ENCODE peak calls at places on chromosomes 12 and 14, in four cellular contexts. One of them, this sample, is unnamed.

GRCh38 chr12:114926341-114926740 is 242.4 kb upstream of the TBX3 start:
- ATAC-seq in IMR-90: no peak
- ATAC-seq in upper lobe of left lung: no peak
- ATAC-seq in natural killer cell: no peak
- ATAC-seq in this sample: no peak

GRCh38 chr12:77204055-77204454 is 138.7 kb upstream of the E2F7 start:
- ATAC-seq in natural killer cell: no peak
- ATAC-seq in IMR-90: no peak
- ATAC-seq in upper lobe of left lung: no peak
- ATAC-seq in this sample: no peak

GRCh38 chr12:69595689-69596088 is 10.4 kb downstream of the CCT2 start:
- ATAC-seq in upper lobe of left lung: no peak
- ATAC-seq in natural killer cell: no peak
- ATAC-seq in IMR-90: no peak
- ATAC-seq in this sample: no peak

GRCh38 chr12:46801293-46801692 is 24.5 kb downstream of the SLC38A4 start:
- ATAC-seq in natural killer cell: no peak
- ATAC-seq in IMR-90: no peak
- ATAC-seq in upper lobe of left lung: no peak
- ATAC-seq in this sample: no peak

GRCh38 chr12:56257491-56258067 is 605 bp downstream of the ANKRD52 start:
- ATAC-seq in upper lobe of left lung: peak; percentile 38
- ATAC-seq in natural killer cell: no peak
- ATAC-seq in IMR-90: peak; percentile 19
- ATAC-seq in this sample: peak; percentile 56

GRCh38 chr14:67420102-67420739 is 8.3 kb upstream of the PLEK2 start:
- ATAC-seq in natural killer cell: peak; percentile 37
- ATAC-seq in upper lobe of left lung: no peak
- ATAC-seq in IMR-90: no peak
- ATAC-seq in this sample: no peak

GRCh38 chr12:20656600-20656999 is 38.5 kb upstream of the SLCO1C1 start:
- ATAC-seq in upper lobe of left lung: no peak
- ATAC-seq in natural killer cell: no peak
- ATAC-seq in IMR-90: no peak
- ATAC-seq in this sample: no peak

GRCh38 chr12:20154060-20154459 is 214.3 kb upstream of the PDE3A start:
- ATAC-seq in upper lobe of left lung: no peak
- ATAC-seq in IMR-90: no peak
- ATAC-seq in natural killer cell: no peak
- ATAC-seq in this sample: no peak

GRCh38 chr12:9276990-9277389 is 68.8 kb upstream of the PZP start:
- ATAC-seq in IMR-90: no peak
- ATAC-seq in natural killer cell: no peak
- ATAC-seq in upper lobe of left lung: no peak
- ATAC-seq in this sample: no peak

GRCh38 chr14:96184737-96185136 is 19.9 kb upstream of the BDKRB2 start:
- ATAC-seq in natural killer cell: no peak
- ATAC-seq in IMR-90: peak; percentile 21
- ATAC-seq in upper lobe of left lung: peak; percentile 35
- ATAC-seq in this sample: no peak

GRCh38 chr14:97820781-97821180 is 1023.6 kb downstream of the VRK1 start:
- ATAC-seq in IMR-90: no peak
- ATAC-seq in upper lobe of left lung: no peak
- ATAC-seq in natural killer cell: no peak
- ATAC-seq in this sample: no peak

GRCh38 chr12:28413455-28414109 is 223.3 kb downstream of the CCDC91 start:
- ATAC-seq in upper lobe of left lung: no peak
- ATAC-seq in IMR-90: no peak
- ATAC-seq in natural killer cell: no peak
- ATAC-seq in this sample: no peak

GRCh38 chr14:21796912-21797311 is 123.3 kb upstream of the OR4E1 start:
- ATAC-seq in upper lobe of left lung: no peak
- ATAC-seq in IMR-90: no peak
- ATAC-seq in natural killer cell: no peak
- ATAC-seq in this sample: no peak

GRCh38 chr14:20848955-20849570 is 42.1 kb upstream of the RNASE3 start:
- ATAC-seq in upper lobe of left lung: peak; percentile 36
- ATAC-seq in natural killer cell: no peak
- ATAC-seq in IMR-90: no peak
- ATAC-seq in this sample: no peak

GRCh38 chr14:80606347-80606772 is 335.2 kb downstream of the CEP128 start:
- ATAC-seq in upper lobe of left lung: peak; percentile 62
- ATAC-seq in IMR-90: peak; percentile 53
- ATAC-seq in natural killer cell: no peak
- ATAC-seq in this sample: no peak

GRCh38 chr14:102953100-102953499 is 30.6 kb downstream of the AMN start:
- ATAC-seq in upper lobe of left lung: no peak
- ATAC-seq in IMR-90: no peak
- ATAC-seq in natural killer cell: no peak
- ATAC-seq in this sample: no peak

GRCh38 chr14:53273671-53274072 is 120.5 kb upstream of the DDHD1 start:
- ATAC-seq in natural killer cell: no peak
- ATAC-seq in IMR-90: no peak
- ATAC-seq in upper lobe of left lung: peak; percentile 78
- ATAC-seq in this sample: no peak

GRCh38 chr14:67674139-67674479 is 323 bp downstream of the VTI1B start:
- ATAC-seq in IMR-90: peak; percentile 82
- ATAC-seq in upper lobe of left lung: peak; percentile 89
- ATAC-seq in natural killer cell: peak; percentile 45
- ATAC-seq in this sample: peak; percentile 69

GRCh38 chr12:55912908-55913307 is 14.8 kb downstream of the PYM1 start:
- ATAC-seq in IMR-90: no peak
- ATAC-seq in upper lobe of left lung: no peak
- ATAC-seq in natural killer cell: no peak
- ATAC-seq in this sample: no peak

GRCh38 chr12:28998662-28999120 is 150.4 kb upstream of the FAR2 start:
- ATAC-seq in upper lobe of left lung: peak; percentile 66
- ATAC-seq in IMR-90: peak; percentile 88
- ATAC-seq in natural killer cell: no peak
- ATAC-seq in this sample: no peak

GRCh38 chr14:93947282-93947681 is 20.1 kb downstream of the FAM181A start:
- ATAC-seq in IMR-90: no peak
- ATAC-seq in upper lobe of left lung: no peak
- ATAC-seq in natural killer cell: no peak
- ATAC-seq in this sample: no peak

GRCh38 chr12:122947352-122947792 is 18.9 kb downstream of the ABCB9 start:
- ATAC-seq in upper lobe of left lung: peak; percentile 38
- ATAC-seq in IMR-90: no peak
- ATAC-seq in natural killer cell: no peak
- ATAC-seq in this sample: peak; percentile 50

GRCh38 chr12:22271036-22271435 is 63.5 kb downstream of the ST8SIA1 start:
- ATAC-seq in natural killer cell: no peak
- ATAC-seq in upper lobe of left lung: peak; percentile 38
- ATAC-seq in IMR-90: peak; percentile 38
- ATAC-seq in this sample: no peak

GRCh38 chr14:24162083-24162482 is 1.0 kb downstream of the IRF9 start:
- ATAC-seq in upper lobe of left lung: no peak
- ATAC-seq in IMR-90: no peak
- ATAC-seq in natural killer cell: no peak
- ATAC-seq in this sample: no peak

GRCh38 chr14:73623504-73623903 is 11.2 kb downstream of the ACOT6 start:
- ATAC-seq in IMR-90: no peak
- ATAC-seq in upper lobe of left lung: no peak
- ATAC-seq in natural killer cell: no peak
- ATAC-seq in this sample: no peak

GRCh38 chr12:130127909-130128763 is 34.1 kb upstream of the FZD10 start:
- ATAC-seq in IMR-90: no peak
- ATAC-seq in upper lobe of left lung: peak; percentile 72
- ATAC-seq in natural killer cell: no peak
- ATAC-seq in this sample: no peak

GRCh38 chr14:53452005-53452678 is 299.0 kb upstream of the DDHD1 start:
- ATAC-seq in upper lobe of left lung: no peak
- ATAC-seq in IMR-90: no peak
- ATAC-seq in natural killer cell: no peak
- ATAC-seq in this sample: peak; percentile 36

GRCh38 chr14:59852350-59852749 is 18.2 kb downstream of the RTN1 start:
- ATAC-seq in natural killer cell: no peak
- ATAC-seq in upper lobe of left lung: no peak
- ATAC-seq in IMR-90: no peak
- ATAC-seq in this sample: no peak

GRCh38 chr12:106892075-106892474 is 63.6 kb upstream of the TMEM263 start:
- ATAC-seq in IMR-90: no peak
- ATAC-seq in natural killer cell: no peak
- ATAC-seq in upper lobe of left lung: no peak
- ATAC-seq in this sample: no peak

GRCh38 chr14:103700753-103701490 is 14.3 kb downstream of the XRCC3 start:
- ATAC-seq in upper lobe of left lung: no peak
- ATAC-seq in natural killer cell: no peak
- ATAC-seq in IMR-90: no peak
- ATAC-seq in this sample: no peak

GRCh38 chr14:96221841-96222240 is 17.2 kb downstream of the BDKRB2 start:
- ATAC-seq in upper lobe of left lung: no peak
- ATAC-seq in IMR-90: no peak
- ATAC-seq in natural killer cell: no peak
- ATAC-seq in this sample: no peak

GRCh38 chr14:67441672-67442071 is 29.7 kb upstream of the PLEK2 start:
- ATAC-seq in natural killer cell: no peak
- ATAC-seq in IMR-90: no peak
- ATAC-seq in upper lobe of left lung: no peak
- ATAC-seq in this sample: no peak

GRCh38 chr14:73180385-73180805 is 44.1 kb downstream of the PSEN1 start:
- ATAC-seq in upper lobe of left lung: peak; percentile 87
- ATAC-seq in natural killer cell: no peak
- ATAC-seq in IMR-90: peak; percentile 80
- ATAC-seq in this sample: no peak

GRCh38 chr12:1339608-1340319 is 254.6 kb downstream of the FBXL14 start:
- ATAC-seq in natural killer cell: no peak
- ATAC-seq in upper lobe of left lung: no peak
- ATAC-seq in IMR-90: no peak
- ATAC-seq in this sample: no peak

GRCh38 chr12:31768046-31768445 is 39.2 kb upstream of the AMN1 start:
- ATAC-seq in natural killer cell: no peak
- ATAC-seq in IMR-90: no peak
- ATAC-seq in upper lobe of left lung: no peak
- ATAC-seq in this sample: no peak

GRCh38 chr12:3933074-3933818 is 60.0 kb upstream of the PARP11 start:
- ATAC-seq in upper lobe of left lung: no peak
- ATAC-seq in natural killer cell: no peak
- ATAC-seq in IMR-90: no peak
- ATAC-seq in this sample: no peak

GRCh38 chr12:125871811-125872594 is 806.8 kb downstream of the AACS start:
- ATAC-seq in IMR-90: no peak
- ATAC-seq in upper lobe of left lung: no peak
- ATAC-seq in natural killer cell: no peak
- ATAC-seq in this sample: no peak

GRCh38 chr12:851343-851742 is 98.2 kb downstream of the RAD52 start:
- ATAC-seq in upper lobe of left lung: peak; percentile 34
- ATAC-seq in natural killer cell: no peak
- ATAC-seq in IMR-90: peak; percentile 68
- ATAC-seq in this sample: no peak